ENCODE peak calls at places on chromosomes 2 and 18, in nine cellular contexts. W is GM12878, Y is heart left ventricle, K is A549, H is gastrocnemius medialis, E is adrenal gland, S is HCT116, J is uterus, F is IMR-90. Q is an unnamed sample.

GRCh38 chr2:3456125-3456524 is 63.2 kb downstream of the ADI1 start:
- DNase-seq in W (no peak), Y (no peak), K (no peak), H (no peak), E (no peak), S (no peak), J (no peak), F (no peak), Q (no peak)

GRCh38 chr2:162925595-162925994 is 87.0 kb upstream of the KCNH7 start:
- DNase-seq in W (no peak), Y (no peak), K (no peak), H (no peak), E (no peak), S (no peak), J (no peak), F (no peak), Q (no peak)

GRCh38 chr2:234620018-234620417 is 123.1 kb upstream of the ARL4C start:
- DNase-seq in W (no peak), Y (no peak), K (no peak), H (no peak), E (no peak), S (no peak), J (no peak), F (no peak), Q (no peak)

GRCh38 chr18:2906522-2907458 is 60.0 kb downstream of the EMILIN2 start:
- DNase-seq in W (no peak), Y (peak; percentile 45), K (peak; percentile 16), H (no peak), E (no peak), S (no peak), J (peak; percentile 58), F (no peak), Q (no peak)

GRCh38 chr2:36379710-36380448 is 24.3 kb downstream of the CRIM1 start:
- DNase-seq in W (no peak), Y (no peak), K (no peak), H (no peak), E (no peak), S (no peak), J (no peak), F (peak; percentile 73), Q (no peak)

GRCh38 chr2:10170256-10170655 is 47.7 kb downstream of the RRM2 start:
- DNase-seq in W (no peak), Y (no peak), K (no peak), H (no peak), E (peak; percentile 29), S (no peak), J (peak; percentile 88), F (peak; percentile 66), Q (no peak)

GRCh38 chr2:98026927-98027522 is 31.3 kb upstream of the TMEM131 start:
- DNase-seq in W (peak; percentile 98), Y (no peak), K (no peak), H (no peak), E (no peak), S (no peak), J (no peak), F (no peak), Q (no peak)

GRCh38 chr2:62147610-62148301 is 48.2 kb upstream of the B3GNT2 start:
- DNase-seq in W (no peak), Y (no peak), K (peak; percentile 18), H (no peak), E (no peak), S (no peak), J (no peak), F (peak; percentile 93), Q (no peak)

GRCh38 chr2:1488851-1489250 is 75.6 kb downstream of the TPO start:
- DNase-seq in W (no peak), Y (no peak), K (no peak), H (no peak), E (no peak), S (no peak), J (no peak), F (no peak), Q (no peak)

GRCh38 chr2:106956416-106956815 is 70.4 kb upstream of the ST6GAL2 start:
- DNase-seq in W (no peak), Y (no peak), K (no peak), H (no peak), E (no peak), S (no peak), J (no peak), F (no peak), Q (no peak)

GRCh38 chr2:37343537-37344434 is 644 bp upstream of the QPCT start:
- DNase-seq in W (no peak), Y (peak; percentile 47), K (peak; percentile 64), H (no peak), E (peak; percentile 62), S (no peak), J (peak; percentile 47), F (peak; percentile 73), Q (no peak)

GRCh38 chr18:65363911-65364632 is 386.7 kb upstream of the CDH7 start:
- DNase-seq in W (no peak), Y (no peak), K (no peak), H (no peak), E (no peak), S (no peak), J (no peak), F (no peak), Q (no peak)

GRCh38 chr2:111036042-111036441 is 84.7 kb upstream of the BCL2L11 start:
- DNase-seq in W (no peak), Y (no peak), K (no peak), H (no peak), E (no peak), S (no peak), J (no peak), F (no peak), Q (no peak)

DNA sequence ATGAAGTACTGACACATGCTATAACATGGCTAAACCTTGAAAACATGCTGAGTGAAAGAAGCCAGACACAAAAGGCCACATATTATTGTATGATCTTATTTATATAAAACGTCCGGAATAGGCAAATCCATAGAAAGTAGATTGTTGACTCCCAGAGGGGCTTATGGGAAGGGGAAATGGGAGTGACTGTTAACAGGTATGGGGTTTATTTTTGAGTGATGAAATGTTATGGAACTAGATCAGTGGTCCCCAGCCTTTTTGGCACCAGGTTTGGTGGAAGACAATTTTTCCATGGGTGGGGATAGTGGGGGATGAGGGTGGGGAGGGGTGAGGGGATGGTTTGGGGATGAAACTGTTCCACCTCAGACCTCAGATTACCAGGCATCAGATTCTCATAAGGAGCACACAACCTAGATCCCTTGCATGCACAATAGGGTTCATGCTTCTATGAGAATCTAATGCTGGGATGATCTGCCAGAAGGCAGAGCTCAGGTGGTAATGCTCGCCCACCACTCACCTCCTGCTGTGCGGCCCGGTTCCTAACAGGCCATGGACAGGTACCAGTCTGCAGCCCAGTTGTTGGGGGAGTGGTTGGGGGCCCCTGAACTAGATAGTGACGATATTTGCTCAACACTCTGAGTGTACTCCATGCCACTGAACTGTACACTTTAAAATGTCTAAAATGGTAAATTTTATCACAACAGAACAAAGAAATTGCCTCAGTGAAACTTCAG is 59.1 kb downstream of the EFEMP1 start:
- DNase-seq in W (no peak), Y (no peak), K (no peak), H (no peak), E (no peak), S (no peak), J (no peak), F (no peak), Q (no peak)
- TF ChIP-seq POLR2A in W (no peak), Y (no peak), K (no peak), H (no peak), E (no peak), S (no peak), J (no peak), F (no peak), Q (no peak)

DNA sequence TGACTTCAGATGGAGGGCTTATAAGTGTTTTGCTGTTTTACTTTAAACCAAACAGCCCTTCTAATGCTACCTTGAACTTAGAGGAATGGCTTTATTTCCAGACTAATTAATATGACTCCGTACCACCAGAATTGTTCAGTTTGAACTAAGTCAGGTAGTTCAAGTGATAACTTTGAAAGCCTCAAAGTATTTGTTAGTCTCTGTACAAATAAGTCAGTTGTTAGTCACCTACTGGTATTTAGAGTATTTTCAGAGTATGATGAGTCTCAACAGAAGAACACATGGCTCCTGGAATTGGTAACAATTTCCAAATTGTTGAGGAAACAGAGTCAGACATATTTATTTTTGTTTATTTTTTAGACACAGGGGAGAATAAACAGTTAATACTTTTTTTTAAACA is 381.8 kb upstream of the NRXN1 start:
- DNase-seq in W (no peak), Y (no peak), K (no peak), H (no peak), E (no peak), S (no peak), J (no peak), F (peak; percentile 51), Q (no peak)
- H3K9me3 ChIP-seq in W (no peaks in the 10 kb centered on the region), Y (no peaks in the 10 kb centered on the region), K (peaks cover 24% of the 10 kb centered on the region), H (no peaks in the 10 kb centered on the region), E (no peaks in the 10 kb centered on the region), S (no peaks in the 10 kb centered on the region), J (no peaks in the 10 kb centered on the region), F (no peaks in the 10 kb centered on the region), Q (no peaks in the 10 kb centered on the region)

DNA sequence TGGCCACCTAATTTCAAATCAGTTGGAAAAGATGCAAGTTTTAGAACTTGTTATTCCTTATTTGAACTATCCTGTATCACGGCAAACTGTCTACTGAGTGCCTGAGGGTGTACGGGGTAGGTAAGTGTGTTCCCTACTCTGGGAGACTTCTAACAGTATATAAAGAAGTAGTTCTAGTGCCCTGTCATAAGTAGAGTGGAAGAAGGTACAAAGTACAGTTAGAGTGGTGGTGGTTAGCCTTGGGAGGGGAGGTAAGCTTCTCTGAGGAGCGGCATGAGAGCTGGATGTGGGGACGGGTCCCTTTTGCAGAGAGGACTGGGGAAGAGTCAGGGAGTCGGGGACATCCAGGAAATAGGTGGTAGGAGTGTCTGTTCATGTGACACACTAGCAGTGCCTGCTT is 48.5 kb downstream of the DGKD start:
- DNase-seq in W (no peak), Y (no peak), K (no peak), H (no peak), E (no peak), S (no peak), J (no peak), F (no peak), Q (no peak)
- TF ChIP-seq POLR2A in W (no peak), Y (no peak), K (no peak), H (no peak), E (no peak), S (no peak), J (no peak), F (no peak), Q (no peak)

DNA sequence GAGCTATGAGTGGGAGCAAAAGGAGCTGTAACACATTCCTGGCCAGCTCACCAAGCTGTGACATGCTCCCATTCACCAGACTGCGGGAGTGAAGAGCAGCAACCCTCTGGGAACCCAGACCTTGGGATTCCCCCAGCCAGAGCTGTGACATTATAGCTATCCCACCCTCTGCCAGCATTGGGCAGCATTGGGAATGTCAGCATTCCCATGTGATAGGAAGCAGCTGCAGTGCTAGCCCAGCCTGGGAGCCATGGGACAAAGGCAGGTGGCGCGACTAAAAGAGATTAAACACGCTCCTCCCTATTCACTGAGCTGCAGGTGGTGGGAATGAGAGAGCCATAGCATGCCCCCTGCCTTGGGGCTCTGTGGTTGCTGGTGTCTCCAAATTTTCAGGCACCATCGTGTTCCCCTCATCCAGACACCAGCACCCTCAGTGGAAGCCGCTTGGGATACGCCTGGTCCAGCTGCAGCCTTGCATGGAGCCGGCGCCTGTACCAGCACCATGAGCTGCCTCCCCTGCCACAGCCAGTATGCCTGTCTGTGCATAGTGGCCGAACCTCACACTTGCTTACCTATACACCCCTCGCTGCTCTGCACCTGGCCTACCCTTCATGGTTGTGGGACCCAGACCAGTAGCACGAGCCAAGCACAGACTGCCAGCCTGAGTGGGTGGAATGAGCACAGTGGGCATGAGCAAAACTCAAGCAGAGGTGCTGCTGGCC is 695.6 kb upstream of the GCFC2 start:
- DNase-seq in W (no peak), Y (no peak), K (no peak), H (no peak), E (no peak), S (no peak), J (no peak), F (no peak), Q (no peak)
- H3K9me3 ChIP-seq in W (no peaks in the 10 kb centered on the region), Y (no peaks in the 10 kb centered on the region), K (peaks cover 7% of the 10 kb centered on the region), H (no peaks in the 10 kb centered on the region), E (no peaks in the 10 kb centered on the region), S (peaks cover 8% of the 10 kb centered on the region), J (no peaks in the 10 kb centered on the region), F (peaks cover 6% of the 10 kb centered on the region), Q (no peaks in the 10 kb centered on the region)

GRCh38 chr2:218400167-218400929 is 680 bp downstream of the CTDSP1 start:
- DNase-seq in W (no peak), Y (peak; percentile 58), K (no peak), H (no peak), E (peak; percentile 46), S (no peak), J (peak; percentile 56), F (no peak), Q (peak; percentile 75)
- TF ChIP-seq POLR2A in W (peak; percentile 8), Y (no peak), K (no peak), H (no peak), E (peak; percentile 4), S (no peak), J (no peak), F (no peak), Q (peak; percentile 34)

Q was measured in right lobe of liver.